ENCODE peak calls at places on chromosomes 6 and 20, in nine cellular contexts. E is stimulated activated CD4-positive, alpha-beta T cell treated with anti-CD3 and anti-CD28 coated beads, Interleukin-15, amount 100 ng/mL, for 1 hour; W is fibroblast of the aortic adventitia; D is GM04503; B is stromal cell of bone marrow; A is T-helper 1 cell; C is HEK293T; T is activated CD4-positive, CD25-positive, alpha-beta regulatory T cell; V is EH. N is an unnamed sample.

GRCh38 chr20:2483504-2483903 is 12.9 kb upstream of the SNRPB start:
- DNase-seq in A (no peak), T (no peak), E (no peak), B (no peak), W (no peak), D (no peak), V (no peak), C (no peak), N (no peak)

GRCh38 chr6:89048286-89048923 is 32.1 kb upstream of the PNRC1 start:
- DNase-seq in W (peak; percentile 89), T (no peak), A (no peak), V (peak; percentile 4), D (no peak), E (no peak), C (no peak), B (no peak), N (no peak)

GRCh38 chr6:128097019-128097418 is 196.2 kb upstream of the THEMIS start:
- DNase-seq in V (no peak), A (no peak), B (no peak), T (no peak), C (no peak), D (no peak), W (no peak), E (no peak), N (no peak)

GRCh38 chr20:36585410-36586125 is 12.2 kb downstream of the TGIF2 start:
- DNase-seq in D (peak; percentile 58), T (no peak), E (no peak), B (peak; percentile 71), W (peak; percentile 66), V (peak; percentile 88), A (no peak), C (no peak), N (no peak)

GRCh38 chr20:54848262-54848661 is 372.9 kb downstream of the DOK5 start:
- DNase-seq in T (no peak), B (no peak), A (no peak), V (no peak), E (no peak), W (no peak), C (no peak), D (no peak), N (no peak)

GRCh38 chr6:141562801-141563763 is 569.6 kb upstream of the GJE1 start:
- DNase-seq in A (peak; percentile 64), C (peak; percentile 66), W (peak; percentile 97), D (peak; percentile 75), E (peak; percentile 27), B (peak; percentile 86), V (peak; percentile 90), T (peak; percentile 16), N (peak; percentile 92)

GRCh38 chr6:71621918-71622519 is 264.3 kb upstream of the RIMS1 start:
- DNase-seq in B (no peak), T (no peak), W (peak; percentile 19), V (peak; percentile 8), E (no peak), A (no peak), C (peak; percentile 18), D (no peak), N (peak; percentile 22)

GRCh38 chr6:85496009-85496579 is 46.2 kb downstream of the NT5E start:
- DNase-seq in T (no peak), D (no peak), V (no peak), A (no peak), E (no peak), W (no peak), C (no peak), B (no peak), N (no peak)

GRCh38 chr20:37095609-37096414 is at the start of gene RBL1:
- DNase-seq in T (peak; percentile 78), D (peak; percentile 65), E (peak; percentile 66), C (peak; percentile 80), W (peak; percentile 85), B (peak; percentile 74), A (peak; percentile 92), V (peak; percentile 79), N (peak; percentile 90)

GRCh38 chr6:4513561-4513960 is 262.6 kb upstream of the CDYL start:
- DNase-seq in D (no peak), V (no peak), T (no peak), B (no peak), C (no peak), A (no peak), W (no peak), E (no peak), N (no peak)